ENCODE peak calls at places on chromosomes 11 and 22, in five cellular contexts. O, S, R, Y and F are unnamed samples.
A peak's percentile ranks its signal among the peaks of the same experiment; 100 is the strongest.

GRCh38 chr11:68253682-68254081 is 18.1 kb downstream of the C11orf24 start:
- DNase-seq in O (no peak), R (no peak), Y (no peak), S (no peak), F (no peak)

GRCh38 chr11:103202048-103202651 is 92.9 kb downstream of the DYNC2H1 start:
- DNase-seq in R (peak; percentile 51), S (no peak), O (no peak), Y (peak; percentile 69), F (peak; percentile 10)

GRCh38 chr22:28024422-28024888 is 105.4 kb upstream of the PITPNB start:
- DNase-seq in R (no peak), S (peak; percentile 11), O (no peak), Y (no peak), F (no peak)

GRCh38 chr11:66676279-66676919 is 1.3 kb downstream of the RBM4B start:
- DNase-seq in S (no peak), Y (no peak), O (no peak), R (no peak), F (no peak)

GRCh38 chr11:108224908-108225786 is 2.3 kb downstream of the ATM start:
- DNase-seq in O (no peak), S (no peak), R (no peak), Y (no peak), F (peak; percentile 16)

GRCh38 chr11:114154271-114155047 is 94.9 kb downstream of the ZBTB16 start:
- DNase-seq in O (no peak), S (no peak), R (no peak), Y (peak; percentile 97), F (no peak)

GRCh38 chr11:81772161-81772560 is 961.5 kb downstream of the FAM181B start:
- DNase-seq in Y (peak; percentile 67), S (no peak), R (no peak), O (no peak), F (no peak)

GRCh38 chr11:57779275-57779674 is 17.7 kb downstream of the CTNND1 start:
- DNase-seq in Y (peak; percentile 79), O (no peak), S (peak; percentile 56), R (peak; percentile 63), F (no peak)

GRCh38 chr22:35540600-35541253 is at the start of gene RASD2:
- DNase-seq in O (peak; percentile 15), R (peak; percentile 57), Y (peak; percentile 31), S (no peak), F (peak; percentile 33)

GRCh38 chr11:85961930-85962363 is 106.8 kb downstream of the CCDC83 start:
- DNase-seq in O (no peak), S (no peak), R (no peak), Y (peak; percentile 79), F (no peak)

GRCh38 chr11:83480251-83480650 is 194.1 kb upstream of the CCDC90B start:
- DNase-seq in S (no peak), R (no peak), O (no peak), Y (peak; percentile 36), F (no peak)

GRCh38 chr11:116033931-116034553 is 529.8 kb upstream of the CADM1 start:
- DNase-seq in O (no peak), R (no peak), S (no peak), Y (no peak), F (no peak)

GRCh38 chr11:120112174-120112796 is 25.6 kb downstream of the TRIM29 start:
- DNase-seq in S (no peak), O (no peak), Y (no peak), R (no peak), F (no peak)

GRCh38 chr11:21635359-21635758 is 557.5 kb upstream of the ANO5 start:
- DNase-seq in O (no peak), S (no peak), Y (no peak), R (no peak), F (no peak)

GRCh38 chr22:27966168-27967064 is 47.4 kb upstream of the PITPNB start:
- DNase-seq in R (no peak), O (no peak), Y (no peak), S (no peak), F (no peak)

GRCh38 chr11:82703226-82703625 is 30.4 kb downstream of the FAM181B start:
- DNase-seq in R (no peak), S (no peak), Y (no peak), O (no peak), F (no peak)

GRCh38 chr11:27242591-27242990 is 120.4 kb downstream of the CCDC34 start:
- DNase-seq in S (no peak), O (no peak), R (no peak), Y (peak; percentile 36), F (no peak)

GRCh38 chr11:1943977-1944376 is 3.2 kb upstream of the MRPL23 start:
- DNase-seq in R (no peak), O (no peak), S (no peak), Y (peak; percentile 45), F (no peak)

GRCh38 chr22:28759861-28760560 is 12.5 kb upstream of the CCDC117 start:
- DNase-seq in Y (no peak), O (no peak), S (no peak), R (peak; percentile 18), F (no peak)

GRCh38 chr22:31290494-31291402 is 1.5 kb downstream of the PIK3IP1 start:
- DNase-seq in Y (peak; percentile 91), S (peak; percentile 99), R (peak; percentile 89), O (peak; percentile 94), F (peak; percentile 98)
- H3K4me1 ChIP-seq in Y (peaks cover 18% of the 10 kb centered on the region), S (peaks cover 50% of the 10 kb centered on the region), R (peaks cover 20% of the 10 kb centered on the region), O (peaks cover 68% of the 10 kb centered on the region), F (no peaks in the 10 kb centered on the region)

GRCh38 chr22:43302462-43303109 is 40.6 kb downstream of the SCUBE1 start:
- DNase-seq in S (no peak), R (no peak), O (no peak), Y (no peak), F (no peak)
- H3K4me1 ChIP-seq in S (no peaks in the 10 kb centered on the region), R (no peaks in the 10 kb centered on the region), O (no peaks in the 10 kb centered on the region), Y (no peaks in the 10 kb centered on the region), F (no peaks in the 10 kb centered on the region)

GRCh38 chr22:42932197-42932519 is 75.1 kb upstream of the ARFGAP3 start:
- DNase-seq in Y (no peak), R (no peak), S (no peak), O (no peak), F (no peak)
- H3K4me1 ChIP-seq in Y (peaks cover 18% of the 10 kb centered on the region), R (peaks cover 79% of the 10 kb centered on the region), S (peaks cover 87% of the 10 kb centered on the region), O (peaks cover 10% of the 10 kb centered on the region), F (no peaks in the 10 kb centered on the region)

DNA sequence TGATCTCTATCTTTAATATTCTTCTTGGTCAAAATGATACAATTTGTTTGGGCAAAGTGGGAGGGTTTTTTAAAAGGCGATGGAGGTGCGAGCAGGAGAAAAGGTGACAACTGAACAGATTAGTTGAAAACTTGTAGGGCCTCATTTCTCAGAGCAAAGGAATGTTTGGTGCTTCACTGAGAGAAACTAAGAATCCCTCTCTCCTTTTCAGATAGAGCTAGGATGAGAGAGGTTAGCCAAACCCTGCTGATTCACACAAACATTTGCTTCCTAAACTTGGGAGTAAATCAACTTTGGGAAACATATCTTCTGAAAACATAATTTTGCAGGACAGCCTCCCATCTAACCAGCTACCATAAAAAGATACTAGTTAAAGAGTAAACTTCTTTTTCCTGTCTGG is 57.0 kb downstream of the PHF21A start:
- DNase-seq in S (no peak), Y (peak; percentile 17), R (no peak), O (no peak), F (no peak)
- H3K4me1 ChIP-seq in S (no peaks in the 10 kb centered on the region), Y (peaks cover 33% of the 10 kb centered on the region), R (no peaks in the 10 kb centered on the region), O (no peaks in the 10 kb centered on the region), F (no peaks in the 10 kb centered on the region)

GRCh38 chr11:65404210-65404609 is 17.8 kb downstream of the FRMD8 start:
- DNase-seq in S (no peak), Y (no peak), O (no peak), R (no peak), F (no peak)
- H3K4me1 ChIP-seq in S (no peaks in the 10 kb centered on the region), Y (no peaks in the 10 kb centered on the region), O (no peaks in the 10 kb centered on the region), R (peaks cover 4% of the 10 kb centered on the region), F (peaks cover 7% of the 10 kb centered on the region)

DNA sequence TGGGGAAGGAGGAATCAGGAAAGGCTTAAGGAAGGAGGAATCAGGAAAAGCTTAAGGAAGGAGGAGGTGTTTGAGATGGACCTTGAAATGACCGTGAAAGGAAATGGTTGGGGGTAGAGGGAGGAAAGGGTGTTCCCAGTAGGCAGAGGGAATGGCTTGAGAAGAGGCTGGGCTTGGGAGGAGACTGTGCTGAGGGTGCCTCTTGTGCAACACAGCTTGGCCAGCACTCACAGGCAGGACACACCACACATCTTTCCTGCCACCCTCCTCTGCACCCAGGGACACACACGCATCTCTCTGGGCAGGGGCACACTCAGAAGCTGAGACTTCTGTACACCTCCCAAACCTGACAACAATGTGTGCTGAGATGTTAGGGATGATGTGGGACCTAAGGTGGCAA is 151.4 kb downstream of the FBXO7 start:
- DNase-seq in Y (peak; percentile 53), R (no peak), S (no peak), O (no peak), F (no peak)
- H3K4me1 ChIP-seq in Y (peaks cover 17% of the 10 kb centered on the region), R (no peaks in the 10 kb centered on the region), S (peaks cover 9% of the 10 kb centered on the region), O (no peaks in the 10 kb centered on the region), F (no peaks in the 10 kb centered on the region)

DNA sequence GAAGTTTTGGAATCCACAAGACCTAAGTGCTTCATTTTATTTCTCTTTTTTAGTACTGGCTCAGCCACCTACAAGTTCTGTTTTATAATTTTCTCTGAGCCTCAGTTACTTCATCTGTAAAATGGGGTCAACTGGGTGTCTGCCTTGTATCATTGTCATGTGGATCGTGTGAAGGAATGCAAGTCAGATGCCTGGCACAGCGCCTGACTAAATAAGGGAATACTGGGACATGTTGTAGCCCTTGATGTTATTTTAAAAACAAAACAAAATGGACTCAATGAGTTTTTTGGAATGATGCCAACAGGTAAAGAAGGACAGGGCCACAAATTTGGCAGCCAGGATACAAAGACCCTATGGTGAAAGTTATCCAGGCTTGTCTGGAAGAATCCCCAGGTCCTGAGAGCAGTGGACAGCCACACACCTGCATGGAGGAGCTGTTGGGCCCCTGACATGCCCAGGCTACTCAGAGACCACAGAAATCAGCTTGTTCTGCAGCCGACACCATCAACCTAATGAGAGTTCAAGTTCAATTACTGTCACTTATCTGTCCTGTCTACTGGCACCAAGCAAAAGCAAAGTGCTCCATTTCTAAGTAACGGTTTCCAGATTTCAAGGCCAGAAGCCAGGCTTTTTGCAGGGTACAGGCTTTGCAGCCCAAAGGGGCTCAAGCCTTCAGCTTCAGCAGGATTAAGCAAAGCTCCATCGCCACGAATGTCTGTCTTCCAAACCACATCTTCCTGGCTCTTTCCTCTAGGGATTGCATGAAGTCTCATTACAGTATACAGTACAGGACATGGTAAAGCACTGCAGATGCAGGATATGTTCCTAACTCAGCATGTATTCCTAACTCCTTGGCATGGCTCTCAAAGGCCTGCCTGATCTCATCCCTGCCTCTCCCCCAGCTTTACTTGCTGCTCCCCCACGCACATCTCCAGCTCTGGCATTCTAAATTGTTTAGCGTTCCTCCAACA is 18.4 kb downstream of the DKK3 start:
- DNase-seq in R (no peak), O (no peak), Y (peak; percentile 69), S (no peak), F (no peak)
- H3K4me1 ChIP-seq in R (peaks cover 66% of the 10 kb centered on the region), O (no peaks in the 10 kb centered on the region), Y (peaks cover 58% of the 10 kb centered on the region), S (peaks cover 11% of the 10 kb centered on the region), F (no peaks in the 10 kb centered on the region)

DNA sequence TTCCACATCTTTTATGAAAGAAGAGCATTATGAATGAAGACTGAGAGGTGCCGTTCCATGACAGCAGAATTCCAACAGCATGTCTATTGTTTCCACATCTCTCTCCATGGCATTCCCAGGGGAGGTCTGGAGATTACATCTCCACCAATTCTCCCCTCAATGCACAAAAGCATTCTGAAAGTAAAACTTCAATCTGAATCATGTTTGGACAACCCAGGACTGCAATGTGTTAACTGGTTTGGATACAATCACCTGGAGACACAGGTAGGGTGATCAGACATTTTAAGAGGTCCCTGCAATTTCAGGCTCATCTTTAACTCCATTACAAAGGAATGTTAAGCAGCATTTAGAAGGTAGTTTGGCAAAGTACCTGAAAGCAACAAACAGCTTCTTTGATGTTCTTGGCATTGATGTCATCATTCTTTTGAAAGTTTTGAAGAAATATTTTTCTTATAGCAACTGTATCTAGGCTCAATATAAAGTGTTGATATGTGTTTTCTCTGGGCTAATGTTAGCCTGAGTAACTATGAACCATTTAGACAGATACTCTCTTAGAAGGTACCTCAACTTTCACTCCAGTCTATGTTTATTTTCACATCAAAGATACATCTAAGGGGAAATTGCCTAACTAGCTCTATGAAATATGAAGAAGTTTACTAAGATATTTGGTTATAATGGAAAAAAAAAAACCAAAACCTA is 181.4 kb upstream of the MTMR2 start:
- DNase-seq in R (no peak), O (no peak), S (no peak), Y (peak; percentile 54), F (no peak)
- H3K4me1 ChIP-seq in R (peaks cover 10% of the 10 kb centered on the region), O (peaks cover 6% of the 10 kb centered on the region), S (no peaks in the 10 kb centered on the region), Y (peaks cover 4% of the 10 kb centered on the region), F (peaks cover 12% of the 10 kb centered on the region)